ENCODE peak calls at places on chromosomes 7 and 10, in five cellular contexts. One of them, this sample, is unnamed.

GRCh38 chr10:101080933-101081546 is 19.3 kb downstream of the KAZALD1 start:
- DNase-seq in cardiac fibroblast: peak; percentile 36
- DNase-seq in LNCaP clone FGC: no peak
- DNase-seq in AG09309: no peak
- DNase-seq in IMR-90: peak; percentile 29
- DNase-seq in this sample: peak; percentile 53

GRCh38 chr10:89475567-89475966 is 59.8 kb downstream of the SLC16A12 start:
- DNase-seq in cardiac fibroblast: peak; percentile 36
- DNase-seq in AG09309: no peak
- DNase-seq in LNCaP clone FGC: peak; percentile 15
- DNase-seq in IMR-90: peak; percentile 35
- DNase-seq in this sample: no peak

GRCh38 chr7:23003505-23004246 is 10.3 kb downstream of the HYCC1 start:
- DNase-seq in cardiac fibroblast: peak; percentile 35
- DNase-seq in IMR-90: peak; percentile 15
- DNase-seq in LNCaP clone FGC: no peak
- DNase-seq in AG09309: no peak
- DNase-seq in this sample: no peak

GRCh38 chr7:94375167-94375566 is 19.5 kb upstream of the COL1A2 start:
- DNase-seq in IMR-90: peak; percentile 97
- DNase-seq in AG09309: peak; percentile 96
- DNase-seq in LNCaP clone FGC: no peak
- DNase-seq in cardiac fibroblast: peak; percentile 98
- DNase-seq in this sample: peak; percentile 8

GRCh38 chr10:17816208-17816607 is 7.1 kb downstream of the MRC1 start:
- DNase-seq in IMR-90: no peak
- DNase-seq in AG09309: no peak
- DNase-seq in LNCaP clone FGC: no peak
- DNase-seq in cardiac fibroblast: no peak
- DNase-seq in this sample: no peak

GRCh38 chr7:2522780-2523433 is 3.3 kb downstream of the LFNG start:
- DNase-seq in LNCaP clone FGC: no peak
- DNase-seq in IMR-90: no peak
- DNase-seq in cardiac fibroblast: peak; percentile 79
- DNase-seq in AG09309: no peak
- DNase-seq in this sample: peak; percentile 97

GRCh38 chr10:82340166-82340565 is 465.2 kb downstream of the NRG3 start:
- DNase-seq in AG09309: no peak
- DNase-seq in cardiac fibroblast: peak; percentile 10
- DNase-seq in LNCaP clone FGC: no peak
- DNase-seq in IMR-90: no peak
- DNase-seq in this sample: no peak

GRCh38 chr7:92135100-92135429 is 788 bp upstream of the CYP51A1 start:
- DNase-seq in IMR-90: no peak
- DNase-seq in AG09309: no peak
- DNase-seq in LNCaP clone FGC: peak; percentile 4
- DNase-seq in cardiac fibroblast: no peak
- DNase-seq in this sample: peak; percentile 47

GRCh38 chr10:62860946-62861345 is 44.8 kb upstream of the EGR2 start:
- DNase-seq in cardiac fibroblast: peak; percentile 25
- DNase-seq in LNCaP clone FGC: no peak
- DNase-seq in IMR-90: no peak
- DNase-seq in AG09309: no peak
- DNase-seq in this sample: no peak

GRCh38 chr7:84336303-84336702 is 141.7 kb upstream of the SEMA3A start:
- DNase-seq in cardiac fibroblast: peak; percentile 61
- DNase-seq in LNCaP clone FGC: no peak
- DNase-seq in AG09309: no peak
- DNase-seq in IMR-90: peak; percentile 88
- DNase-seq in this sample: no peak

GRCh38 chr10:78802866-78803265 is 265.9 kb upstream of the ZMIZ1 start:
- DNase-seq in IMR-90: peak; percentile 79
- DNase-seq in cardiac fibroblast: peak; percentile 36
- DNase-seq in LNCaP clone FGC: no peak
- DNase-seq in AG09309: peak; percentile 37
- DNase-seq in this sample: peak; percentile 68

GRCh38 chr7:1897076-1897860 is 227.2 kb downstream of the ELFN1 start:
- DNase-seq in LNCaP clone FGC: no peak
- DNase-seq in cardiac fibroblast: no peak
- DNase-seq in AG09309: no peak
- DNase-seq in IMR-90: peak; percentile 34
- DNase-seq in this sample: no peak

GRCh38 chr10:102629661-102630614 is 14.3 kb upstream of the TRIM8 start:
- DNase-seq in AG09309: peak; percentile 55
- DNase-seq in cardiac fibroblast: peak; percentile 93
- DNase-seq in IMR-90: peak; percentile 91
- DNase-seq in LNCaP clone FGC: no peak
- DNase-seq in this sample: peak; percentile 58

GRCh38 chr10:21715531-21716195 is 181.6 kb downstream of the MLLT10 start:
- DNase-seq in LNCaP clone FGC: no peak
- DNase-seq in cardiac fibroblast: no peak
- DNase-seq in AG09309: no peak
- DNase-seq in IMR-90: peak; percentile 56
- DNase-seq in this sample: peak; percentile 60

GRCh38 chr10:50464004-50464409 is 159.7 kb downstream of the SGMS1 start:
- DNase-seq in cardiac fibroblast: peak; percentile 10
- DNase-seq in AG09309: no peak
- DNase-seq in IMR-90: peak; percentile 41
- DNase-seq in LNCaP clone FGC: no peak
- DNase-seq in this sample: no peak

GRCh38 chr7:85025312-85025756 is 161.5 kb downstream of the SEMA3D start:
- DNase-seq in AG09309: no peak
- DNase-seq in cardiac fibroblast: peak; percentile 13
- DNase-seq in LNCaP clone FGC: no peak
- DNase-seq in IMR-90: no peak
- DNase-seq in this sample: peak; percentile 84

GRCh38 chr10:103693070-103693811 is 162.1 kb downstream of the SH3PXD2A start:
- DNase-seq in AG09309: no peak
- DNase-seq in LNCaP clone FGC: no peak
- DNase-seq in cardiac fibroblast: no peak
- DNase-seq in IMR-90: no peak
- DNase-seq in this sample: no peak

GRCh38 chr10:15200626-15201025 is 32.1 kb upstream of the NMT2 start:
- DNase-seq in cardiac fibroblast: peak; percentile 89
- DNase-seq in LNCaP clone FGC: no peak
- DNase-seq in IMR-90: peak; percentile 80
- DNase-seq in AG09309: peak; percentile 46
- DNase-seq in this sample: peak; percentile 78

GRCh38 chr7:111663771-111664170 is 101.5 kb upstream of the IMMP2L start:
- DNase-seq in IMR-90: no peak
- DNase-seq in AG09309: no peak
- DNase-seq in LNCaP clone FGC: peak; percentile 52
- DNase-seq in cardiac fibroblast: no peak
- DNase-seq in this sample: no peak

GRCh38 chr10:24723386-24723787 is 300 bp downstream of the ARHGAP21 start:
- DNase-seq in AG09309: no peak
- DNase-seq in LNCaP clone FGC: no peak
- DNase-seq in IMR-90: peak; percentile 36
- DNase-seq in cardiac fibroblast: peak; percentile 26
- DNase-seq in this sample: no peak

GRCh38 chr7:10568891-10569290 is 404.8 kb upstream of the PHF14 start:
- DNase-seq in LNCaP clone FGC: no peak
- DNase-seq in AG09309: no peak
- DNase-seq in cardiac fibroblast: no peak
- DNase-seq in IMR-90: no peak
- DNase-seq in this sample: no peak

GRCh38 chr7:28958235-28958945 is at the start of gene TRIL:
- DNase-seq in AG09309: no peak
- DNase-seq in cardiac fibroblast: peak; percentile 45
- DNase-seq in LNCaP clone FGC: no peak
- DNase-seq in IMR-90: peak; percentile 50
- DNase-seq in this sample: peak; percentile 34

GRCh38 chr7:28957822-28958234 is 302 bp downstream of the TRIL start:
- DNase-seq in AG09309: no peak
- DNase-seq in cardiac fibroblast: no peak
- DNase-seq in LNCaP clone FGC: no peak
- DNase-seq in IMR-90: no peak
- DNase-seq in this sample: peak; percentile 10

GRCh38 chr7:28957064-28957821 is 887 bp downstream of the TRIL start:
- DNase-seq in cardiac fibroblast: peak; percentile 32
- DNase-seq in IMR-90: no peak
- DNase-seq in AG09309: no peak
- DNase-seq in LNCaP clone FGC: no peak
- DNase-seq in this sample: peak; percentile 29

GRCh38 chr7:28960071-28960840 is 2.1 kb upstream of the TRIL start:
- DNase-seq in LNCaP clone FGC: peak; percentile 60
- DNase-seq in IMR-90: no peak
- DNase-seq in AG09309: no peak
- DNase-seq in cardiac fibroblast: no peak
- DNase-seq in this sample: peak; percentile 29

GRCh38 chr7:28958946-28959417 is 852 bp upstream of the TRIL start:
- DNase-seq in cardiac fibroblast: no peak
- DNase-seq in AG09309: no peak
- DNase-seq in LNCaP clone FGC: no peak
- DNase-seq in IMR-90: no peak
- DNase-seq in this sample: peak; percentile 83
- H3K4me3 ChIP-seq in cardiac fibroblast: peak overlapping the region; percentile 50
- H3K4me3 ChIP-seq in AG09309: no peak overlapping the region
- H3K4me3 ChIP-seq in LNCaP clone FGC: no peak overlapping the region
- H3K4me3 ChIP-seq in IMR-90: no peak overlapping the region
- H3K4me3 ChIP-seq in this sample: no peak overlapping the region

DNA sequence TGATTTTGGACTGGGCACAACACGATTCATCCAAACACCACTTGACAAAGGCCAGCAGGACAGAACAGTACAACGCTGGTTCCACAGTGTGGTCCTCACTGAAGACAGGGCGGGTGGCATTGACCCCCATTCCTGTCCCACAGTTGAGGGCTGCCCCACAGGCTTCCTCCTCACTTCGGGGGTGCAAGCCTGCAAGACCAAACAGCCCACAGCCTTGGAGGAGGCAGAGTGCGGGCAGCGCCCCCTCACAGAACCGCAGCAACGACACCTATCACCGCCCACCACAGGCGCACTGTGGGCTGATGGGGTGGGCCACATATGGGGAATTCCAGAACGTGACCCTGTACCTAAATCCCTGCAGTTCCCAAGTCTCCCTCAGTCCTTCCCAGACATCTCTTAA is 70.6 kb downstream of the PTPRN2 start:
- DNase-seq in AG09309: no peak
- DNase-seq in IMR-90: no peak
- DNase-seq in LNCaP clone FGC: no peak
- DNase-seq in cardiac fibroblast: no peak
- DNase-seq in this sample: no peak
- TF ChIP-seq CTCF in AG09309: no peak
- TF ChIP-seq CTCF in IMR-90: no peak
- TF ChIP-seq CTCF in LNCaP clone FGC: no peak
- TF ChIP-seq CTCF in cardiac fibroblast: no peak
- TF ChIP-seq CTCF in this sample: no peak

GRCh38 chr7:189719-190118 is 2.7 kb upstream of the FAM20C start:
- DNase-seq in IMR-90: no peak
- DNase-seq in AG09309: no peak
- DNase-seq in LNCaP clone FGC: no peak
- DNase-seq in cardiac fibroblast: no peak
- DNase-seq in this sample: no peak

GRCh38 chr7:190196-190595 is 2.2 kb upstream of the FAM20C start:
- DNase-seq in IMR-90: no peak
- DNase-seq in AG09309: no peak
- DNase-seq in LNCaP clone FGC: no peak
- DNase-seq in cardiac fibroblast: no peak
- DNase-seq in this sample: no peak

GRCh38 chr7:188174-188573 is 4.2 kb upstream of the FAM20C start:
- DNase-seq in AG09309: no peak
- DNase-seq in IMR-90: no peak
- DNase-seq in LNCaP clone FGC: no peak
- DNase-seq in cardiac fibroblast: no peak
- DNase-seq in this sample: no peak

GRCh38 chr7:187237-187927 is 5.0 kb upstream of the FAM20C start:
- DNase-seq in cardiac fibroblast: no peak
- DNase-seq in AG09309: no peak
- DNase-seq in LNCaP clone FGC: no peak
- DNase-seq in IMR-90: no peak
- DNase-seq in this sample: no peak

DNA sequence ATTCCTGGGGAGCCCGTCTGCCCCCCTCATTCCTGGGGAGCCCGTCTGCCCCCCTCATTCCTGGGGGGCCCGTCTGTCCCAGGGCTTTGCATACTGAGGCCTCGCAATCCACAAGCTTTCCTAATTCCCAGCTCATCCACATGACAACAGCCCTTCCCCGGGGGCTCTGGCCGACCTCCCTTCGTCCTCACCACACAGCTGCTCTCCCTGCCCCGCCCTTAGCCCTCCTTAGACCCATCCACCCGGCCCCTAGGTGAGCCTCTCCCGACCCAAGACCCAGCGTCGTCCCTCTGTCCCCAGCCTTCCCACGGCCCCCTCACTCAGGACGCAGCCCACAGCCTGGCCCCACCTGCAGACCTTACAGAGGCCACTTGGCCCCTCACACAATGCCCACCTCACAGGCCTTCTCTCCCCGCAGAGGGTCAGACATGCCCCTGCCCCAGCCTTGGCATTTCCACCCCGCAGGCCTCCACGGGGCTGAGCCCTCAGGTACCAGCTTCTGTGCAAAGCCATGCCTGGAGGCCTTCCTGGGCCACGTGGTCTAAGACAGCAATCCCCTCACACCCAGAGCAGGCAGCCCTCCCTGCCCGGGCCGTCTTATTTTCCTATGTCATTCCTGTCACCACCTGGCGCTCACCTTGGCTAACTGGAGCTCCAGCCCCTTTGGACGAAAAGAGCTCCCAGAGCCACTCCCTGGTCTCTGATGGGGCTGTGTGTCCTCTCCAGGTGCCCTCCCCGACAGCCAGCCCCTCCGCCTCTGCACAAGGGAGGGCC is 3.5 kb upstream of the FAM20C start:
- DNase-seq in IMR-90: no peak
- DNase-seq in cardiac fibroblast: no peak
- DNase-seq in LNCaP clone FGC: no peak
- DNase-seq in AG09309: no peak
- DNase-seq in this sample: no peak
- H3K4me3 ChIP-seq in IMR-90: no peak overlapping the region
- H3K4me3 ChIP-seq in cardiac fibroblast: no peak overlapping the region
- H3K4me3 ChIP-seq in LNCaP clone FGC: no peak overlapping the region
- H3K4me3 ChIP-seq in AG09309: no peak overlapping the region
- H3K4me3 ChIP-seq in this sample: no peak overlapping the region

GRCh38 chr7:79060498-79060897 is 393.0 kb downstream of the MAGI2 start:
- DNase-seq in IMR-90: no peak
- DNase-seq in LNCaP clone FGC: no peak
- DNase-seq in AG09309: no peak
- DNase-seq in cardiac fibroblast: no peak
- DNase-seq in this sample: no peak
- TF ChIP-seq CTCF in IMR-90: no peak
- TF ChIP-seq CTCF in LNCaP clone FGC: no peak
- TF ChIP-seq CTCF in AG09309: no peak
- TF ChIP-seq CTCF in cardiac fibroblast: no peak
- TF ChIP-seq CTCF in this sample: no peak

GRCh38 chr10:132962623-132963429 is 20.5 kb upstream of the CFAP46 start:
- DNase-seq in AG09309: no peak
- DNase-seq in IMR-90: peak; percentile 51
- DNase-seq in LNCaP clone FGC: no peak
- DNase-seq in cardiac fibroblast: peak; percentile 36
- DNase-seq in this sample: no peak
- H3K4me3 ChIP-seq in AG09309: peak overlapping the region; percentile 56
- H3K4me3 ChIP-seq in IMR-90: peak overlapping the region; percentile 71
- H3K4me3 ChIP-seq in LNCaP clone FGC: no peak overlapping the region
- H3K4me3 ChIP-seq in cardiac fibroblast: peak overlapping the region; percentile 53
- H3K4me3 ChIP-seq in this sample: peak overlapping the region; percentile 42